ENCODE peak calls at places on chromosomes 3 and 15, in nine cellular contexts. F is endodermal cell; M is stimulated activated naive CD8-positive, alpha-beta T cell treated with anti-CD3 and anti-CD28 coated beads, Interleukin-15, amount 100 ng/mL, for 72 hours; J is hippocampal formation; S is central memory CD4-positive, alpha-beta T cell; B is A172; K is CMK; Q is stimulated activated CD4-positive, alpha-beta T cell treated with anti-CD3 and anti-CD28 coated beads, Interleukin-2, amount 100 ng/mL, for 48 hours; Y is HFF-Myc. U is an unnamed sample.

GRCh38 chr3:133280591-133280990 is 119.3 kb upstream of the BFSP2 start:
- DNase-seq in F (no peak), M (no peak), J (no peak), S (no peak), B (no peak), K (no peak), Q (no peak), Y (no peak), U (no peak)

GRCh38 chr3:31002730-31003129 is 108.3 kb upstream of the GADL1 start:
- DNase-seq in F (no peak), M (no peak), J (no peak), S (no peak), B (no peak), K (no peak), Q (no peak), Y (no peak), U (no peak)

GRCh38 chr3:32930161-32930560 is 21.3 kb upstream of the CCR4 start:
- DNase-seq in F (no peak), M (no peak), J (no peak), S (no peak), B (no peak), K (no peak), Q (no peak), Y (no peak), U (no peak)

GRCh38 chr15:78914027-78914764 is 30.6 kb downstream of the CTSH start:
- DNase-seq in F (peak), M (no peak), J (no peak), S (no peak), B (no peak), K (no peak), Q (no peak), Y (no peak), U (no peak)

GRCh38 chr3:42736531-42736930 is 33.9 kb upstream of the HHATL start:
- DNase-seq in F (no peak), M (no peak), J (no peak), S (no peak), B (no peak), K (no peak), Q (no peak), Y (no peak), U (no peak)

GRCh38 chr15:49058559-49058958 is 12.3 kb upstream of the SECISBP2L start:
- DNase-seq in F (no peak), M (no peak), J (no peak), S (no peak), B (no peak), K (no peak), Q (no peak), Y (no peak), U (no peak)

GRCh38 chr15:68795298-68795848 is 25.3 kb downstream of the ANP32A start:
- DNase-seq in F (peak), M (peak), J (peak), S (peak), B (peak), K (no peak), Q (peak), Y (no peak), U (peak)

GRCh38 chr3:87867001-87867400 is 191.8 kb downstream of the CGGBP1 start:
- DNase-seq in F (no peak), M (no peak), J (no peak), S (no peak), B (peak), K (no peak), Q (no peak), Y (no peak), U (no peak)

GRCh38 chr15:72770673-72771328 is 12.8 kb downstream of the ADPGK start:
- DNase-seq in F (no peak), M (no peak), J (no peak), S (no peak), B (no peak), K (no peak), Q (no peak), Y (no peak), U (no peak)

GRCh38 chr3:124885466-124886167 is 1.5 kb downstream of the ITGB5 start:
- DNase-seq in F (no peak), M (no peak), J (no peak), S (no peak), B (peak), K (no peak), Q (no peak), Y (no peak), U (no peak)